ENCODE peak calls at places on chromosomes 7 and 10, in eight cellular contexts. One of them, this sample, is unnamed.

GRCh38 chr7:100884741-100885439 is 4.6 kb downstream of the UFSP1 start:
- DNase-seq in GM12865: no peak
- DNase-seq in brain microvascular endothelial cell: no peak
- DNase-seq in A549: no peak
- DNase-seq in psoas muscle: no peak
- DNase-seq in dorsolateral prefrontal cortex: no peak
- DNase-seq in body of pancreas: no peak
- DNase-seq in CD8-positive, alpha-beta T cell: no peak
- DNase-seq in this sample: no peak

GRCh38 chr10:5776881-5777197 is 36.4 kb downstream of the GDI2 start:
- DNase-seq in GM12865: no peak
- DNase-seq in brain microvascular endothelial cell: no peak
- DNase-seq in A549: no peak
- DNase-seq in psoas muscle: no peak
- DNase-seq in dorsolateral prefrontal cortex: no peak
- DNase-seq in body of pancreas: no peak
- DNase-seq in CD8-positive, alpha-beta T cell: no peak
- DNase-seq in this sample: no peak

GRCh38 chr10:58608356-58608755 is 95.7 kb downstream of the BICC1 start:
- DNase-seq in GM12865: no peak
- DNase-seq in brain microvascular endothelial cell: no peak
- DNase-seq in A549: no peak
- DNase-seq in psoas muscle: no peak
- DNase-seq in dorsolateral prefrontal cortex: no peak
- DNase-seq in body of pancreas: no peak
- DNase-seq in CD8-positive, alpha-beta T cell: no peak
- DNase-seq in this sample: no peak

GRCh38 chr7:114158854-114159253 is 240.0 kb upstream of the PPP1R3A start:
- DNase-seq in GM12865: no peak
- DNase-seq in brain microvascular endothelial cell: no peak
- DNase-seq in A549: no peak
- DNase-seq in psoas muscle: no peak
- DNase-seq in dorsolateral prefrontal cortex: no peak
- DNase-seq in body of pancreas: no peak
- DNase-seq in CD8-positive, alpha-beta T cell: no peak
- DNase-seq in this sample: no peak

GRCh38 chr10:178208-178607 is 43.0 kb downstream of the ZMYND11 start:
- DNase-seq in GM12865: peak; percentile 20
- DNase-seq in brain microvascular endothelial cell: no peak
- DNase-seq in A549: peak; percentile 33
- DNase-seq in psoas muscle: no peak
- DNase-seq in dorsolateral prefrontal cortex: no peak
- DNase-seq in body of pancreas: no peak
- DNase-seq in CD8-positive, alpha-beta T cell: no peak
- DNase-seq in this sample: no peak

GRCh38 chr7:115906690-115907089 is 123.9 kb downstream of the TFEC start:
- DNase-seq in GM12865: no peak
- DNase-seq in brain microvascular endothelial cell: no peak
- DNase-seq in A549: no peak
- DNase-seq in psoas muscle: no peak
- DNase-seq in dorsolateral prefrontal cortex: no peak
- DNase-seq in body of pancreas: no peak
- DNase-seq in CD8-positive, alpha-beta T cell: no peak
- DNase-seq in this sample: no peak

GRCh38 chr10:26437637-26438461 is at the start of gene APBB1IP:
- DNase-seq in GM12865: peak; percentile 88
- DNase-seq in brain microvascular endothelial cell: no peak
- DNase-seq in A549: no peak
- DNase-seq in psoas muscle: peak; percentile 86
- DNase-seq in dorsolateral prefrontal cortex: peak; percentile 48
- DNase-seq in body of pancreas: peak; percentile 80
- DNase-seq in CD8-positive, alpha-beta T cell: peak; percentile 43
- DNase-seq in this sample: no peak

GRCh38 chr10:65751218-65751617 is 1174.6 kb upstream of the LRRTM3 start:
- DNase-seq in GM12865: no peak
- DNase-seq in brain microvascular endothelial cell: no peak
- DNase-seq in A549: no peak
- DNase-seq in psoas muscle: no peak
- DNase-seq in dorsolateral prefrontal cortex: no peak
- DNase-seq in body of pancreas: no peak
- DNase-seq in CD8-positive, alpha-beta T cell: no peak
- DNase-seq in this sample: no peak

GRCh38 chr10:8075282-8076260 is 21.1 kb downstream of the GATA3 start:
- DNase-seq in GM12865: no peak
- DNase-seq in brain microvascular endothelial cell: no peak
- DNase-seq in A549: no peak
- DNase-seq in psoas muscle: no peak
- DNase-seq in dorsolateral prefrontal cortex: no peak
- DNase-seq in body of pancreas: no peak
- DNase-seq in CD8-positive, alpha-beta T cell: no peak
- DNase-seq in this sample: no peak

GRCh38 chr7:83696101-83696500 is 47.2 kb upstream of the SEMA3E start:
- DNase-seq in GM12865: no peak
- DNase-seq in brain microvascular endothelial cell: no peak
- DNase-seq in A549: no peak
- DNase-seq in psoas muscle: no peak
- DNase-seq in dorsolateral prefrontal cortex: no peak
- DNase-seq in body of pancreas: no peak
- DNase-seq in CD8-positive, alpha-beta T cell: no peak
- DNase-seq in this sample: no peak

GRCh38 chr10:132547421-132547861 is 9.9 kb downstream of the INPP5A start:
- DNase-seq in GM12865: no peak
- DNase-seq in brain microvascular endothelial cell: no peak
- DNase-seq in A549: no peak
- DNase-seq in psoas muscle: peak; percentile 12
- DNase-seq in dorsolateral prefrontal cortex: peak; percentile 38
- DNase-seq in body of pancreas: no peak
- DNase-seq in CD8-positive, alpha-beta T cell: no peak
- DNase-seq in this sample: no peak

GRCh38 chr7:45394117-45394708 is 180.0 kb upstream of the ADCY1 start:
- DNase-seq in GM12865: no peak
- DNase-seq in brain microvascular endothelial cell: no peak
- DNase-seq in A549: peak; percentile 80
- DNase-seq in psoas muscle: no peak
- DNase-seq in dorsolateral prefrontal cortex: no peak
- DNase-seq in body of pancreas: no peak
- DNase-seq in CD8-positive, alpha-beta T cell: no peak
- DNase-seq in this sample: no peak

GRCh38 chr7:115559877-115560276 is 470.7 kb downstream of the TFEC start:
- DNase-seq in GM12865: no peak
- DNase-seq in brain microvascular endothelial cell: no peak
- DNase-seq in A549: no peak
- DNase-seq in psoas muscle: no peak
- DNase-seq in dorsolateral prefrontal cortex: no peak
- DNase-seq in body of pancreas: no peak
- DNase-seq in CD8-positive, alpha-beta T cell: no peak
- DNase-seq in this sample: no peak

GRCh38 chr7:51078653-51079052 is 238.0 kb downstream of the COBL start:
- DNase-seq in GM12865: no peak
- DNase-seq in brain microvascular endothelial cell: no peak
- DNase-seq in A549: no peak
- DNase-seq in psoas muscle: no peak
- DNase-seq in dorsolateral prefrontal cortex: no peak
- DNase-seq in body of pancreas: no peak
- DNase-seq in CD8-positive, alpha-beta T cell: no peak
- DNase-seq in this sample: no peak

GRCh38 chr7:51077951-51078350 is 238.7 kb downstream of the COBL start:
- DNase-seq in GM12865: no peak
- DNase-seq in brain microvascular endothelial cell: no peak
- DNase-seq in A549: no peak
- DNase-seq in psoas muscle: no peak
- DNase-seq in dorsolateral prefrontal cortex: no peak
- DNase-seq in body of pancreas: no peak
- DNase-seq in CD8-positive, alpha-beta T cell: no peak
- DNase-seq in this sample: no peak

GRCh38 chr7:51081270-51081890 is 235.2 kb downstream of the COBL start:
- DNase-seq in GM12865: no peak
- DNase-seq in brain microvascular endothelial cell: no peak
- DNase-seq in A549: no peak
- DNase-seq in psoas muscle: no peak
- DNase-seq in dorsolateral prefrontal cortex: no peak
- DNase-seq in body of pancreas: no peak
- DNase-seq in CD8-positive, alpha-beta T cell: no peak
- DNase-seq in this sample: no peak

GRCh38 chr7:51080622-51081269 is 235.9 kb downstream of the COBL start:
- DNase-seq in GM12865: no peak
- DNase-seq in brain microvascular endothelial cell: no peak
- DNase-seq in A549: no peak
- DNase-seq in psoas muscle: no peak
- DNase-seq in dorsolateral prefrontal cortex: no peak
- DNase-seq in body of pancreas: no peak
- DNase-seq in CD8-positive, alpha-beta T cell: no peak
- DNase-seq in this sample: no peak

DNA sequence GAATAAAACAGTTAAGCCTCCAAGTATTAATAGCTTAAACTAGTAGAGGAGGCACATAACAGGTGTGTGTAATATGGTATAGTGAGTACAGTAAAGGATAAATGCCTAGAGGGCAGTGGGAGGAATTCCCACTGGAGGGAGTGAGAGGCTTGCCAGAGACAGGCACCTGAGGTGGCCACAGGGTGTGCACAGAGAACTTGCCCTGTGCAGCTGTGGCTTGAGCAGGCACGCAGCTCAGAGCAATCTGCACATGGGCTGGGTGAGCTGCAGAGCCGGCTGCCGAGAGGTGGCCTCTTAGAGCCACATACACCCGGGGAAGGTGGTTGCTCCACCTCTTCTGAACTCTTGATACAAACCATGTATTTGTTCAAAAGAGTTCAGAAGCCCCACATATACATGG is 237.1 kb downstream of the COBL start:
- DNase-seq in GM12865: no peak
- DNase-seq in brain microvascular endothelial cell: no peak
- DNase-seq in A549: no peak
- DNase-seq in psoas muscle: no peak
- DNase-seq in dorsolateral prefrontal cortex: no peak
- DNase-seq in body of pancreas: peak; percentile 49
- DNase-seq in CD8-positive, alpha-beta T cell: no peak
- DNase-seq in this sample: no peak
- TF ChIP-seq CTCF in GM12865: no peak
- TF ChIP-seq CTCF in brain microvascular endothelial cell: no peak
- TF ChIP-seq CTCF in A549: no peak
- TF ChIP-seq CTCF in psoas muscle: no peak
- TF ChIP-seq CTCF in dorsolateral prefrontal cortex: no peak
- TF ChIP-seq CTCF in body of pancreas: peak; percentile 24
- TF ChIP-seq CTCF in CD8-positive, alpha-beta T cell: no peak
- TF ChIP-seq CTCF in this sample: no peak

GRCh38 chr7:73530800-73531199 is 8.7 kb upstream of the BAZ1B start:
- DNase-seq in GM12865: no peak
- DNase-seq in brain microvascular endothelial cell: no peak
- DNase-seq in A549: no peak
- DNase-seq in psoas muscle: no peak
- DNase-seq in dorsolateral prefrontal cortex: no peak
- DNase-seq in body of pancreas: no peak
- DNase-seq in CD8-positive, alpha-beta T cell: no peak
- DNase-seq in this sample: no peak

GRCh38 chr7:73528204-73528603 is 6.1 kb upstream of the BAZ1B start:
- DNase-seq in GM12865: no peak
- DNase-seq in brain microvascular endothelial cell: no peak
- DNase-seq in A549: no peak
- DNase-seq in psoas muscle: no peak
- DNase-seq in dorsolateral prefrontal cortex: no peak
- DNase-seq in body of pancreas: no peak
- DNase-seq in CD8-positive, alpha-beta T cell: no peak
- DNase-seq in this sample: no peak

GRCh38 chr7:73522081-73522818 is at the start of gene BAZ1B:
- DNase-seq in GM12865: peak; percentile 100
- DNase-seq in brain microvascular endothelial cell: peak; percentile 95
- DNase-seq in A549: peak; percentile 99
- DNase-seq in psoas muscle: peak; percentile 99
- DNase-seq in dorsolateral prefrontal cortex: peak; percentile 98
- DNase-seq in body of pancreas: peak; percentile 98
- DNase-seq in CD8-positive, alpha-beta T cell: peak; percentile 92
- DNase-seq in this sample: peak; percentile 73

GRCh38 chr7:73532224-73532623 is 10.1 kb upstream of the BAZ1B start:
- DNase-seq in GM12865: no peak
- DNase-seq in brain microvascular endothelial cell: no peak
- DNase-seq in A549: no peak
- DNase-seq in psoas muscle: no peak
- DNase-seq in dorsolateral prefrontal cortex: no peak
- DNase-seq in body of pancreas: no peak
- DNase-seq in CD8-positive, alpha-beta T cell: no peak
- DNase-seq in this sample: no peak

GRCh38 chr7:73526892-73527821 is 5.1 kb upstream of the BAZ1B start:
- DNase-seq in GM12865: peak; percentile 60
- DNase-seq in brain microvascular endothelial cell: no peak
- DNase-seq in A549: no peak
- DNase-seq in psoas muscle: no peak
- DNase-seq in dorsolateral prefrontal cortex: no peak
- DNase-seq in body of pancreas: no peak
- DNase-seq in CD8-positive, alpha-beta T cell: no peak
- DNase-seq in this sample: no peak
- H3K4me3 ChIP-seq in GM12865: no peak overlapping the region
- H3K4me3 ChIP-seq in brain microvascular endothelial cell: no peak overlapping the region
- H3K4me3 ChIP-seq in A549: no peak overlapping the region
- H3K4me3 ChIP-seq in psoas muscle: no peak overlapping the region
- H3K4me3 ChIP-seq in dorsolateral prefrontal cortex: no peak overlapping the region
- H3K4me3 ChIP-seq in body of pancreas: no peak overlapping the region
- H3K4me3 ChIP-seq in CD8-positive, alpha-beta T cell: no peak overlapping the region
- H3K4me3 ChIP-seq in this sample: no peak overlapping the region

DNA sequence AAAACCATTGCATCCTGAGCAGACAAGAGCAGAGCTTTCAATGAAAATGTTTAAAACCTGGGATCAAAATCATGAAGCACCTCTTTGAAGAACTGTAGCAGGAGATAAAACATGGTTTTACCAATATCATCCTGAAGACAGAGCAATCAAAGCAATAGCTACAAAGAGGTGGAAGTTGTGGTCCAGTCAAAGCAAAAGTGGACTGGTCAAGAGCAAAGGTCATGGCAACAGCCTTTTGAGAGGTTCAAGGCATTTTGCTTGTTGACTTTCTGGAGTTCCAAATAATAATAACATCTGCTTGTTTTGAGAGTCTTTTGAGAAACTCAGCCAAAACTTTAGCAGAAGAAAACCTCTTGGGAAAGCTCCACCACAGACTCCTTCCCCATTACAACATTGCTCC is 893.9 kb upstream of the POT1 start:
- DNase-seq in GM12865: no peak
- DNase-seq in brain microvascular endothelial cell: no peak
- DNase-seq in A549: no peak
- DNase-seq in psoas muscle: no peak
- DNase-seq in dorsolateral prefrontal cortex: no peak
- DNase-seq in body of pancreas: no peak
- DNase-seq in CD8-positive, alpha-beta T cell: no peak
- DNase-seq in this sample: no peak
- TF ChIP-seq CTCF in GM12865: no peak
- TF ChIP-seq CTCF in brain microvascular endothelial cell: no peak
- TF ChIP-seq CTCF in A549: no peak
- TF ChIP-seq CTCF in psoas muscle: no peak
- TF ChIP-seq CTCF in dorsolateral prefrontal cortex: no peak
- TF ChIP-seq CTCF in body of pancreas: no peak
- TF ChIP-seq CTCF in CD8-positive, alpha-beta T cell: no peak
- TF ChIP-seq CTCF in this sample: no peak

GRCh38 chr7:99141756-99142726 is 1.9 kb downstream of the SMURF1 start:
- DNase-seq in GM12865: peak; percentile 24
- DNase-seq in brain microvascular endothelial cell: peak; percentile 65
- DNase-seq in A549: peak; percentile 80
- DNase-seq in psoas muscle: peak; percentile 59
- DNase-seq in dorsolateral prefrontal cortex: no peak
- DNase-seq in body of pancreas: peak; percentile 53
- DNase-seq in CD8-positive, alpha-beta T cell: peak; percentile 54
- DNase-seq in this sample: no peak
- H3K4me3 ChIP-seq in GM12865: peak overlapping the region; percentile 19
- H3K4me3 ChIP-seq in brain microvascular endothelial cell: peak overlapping the region; percentile 63
- H3K4me3 ChIP-seq in A549: peak overlapping the region; percentile 96
- H3K4me3 ChIP-seq in psoas muscle: peak overlapping the region; percentile 99
- H3K4me3 ChIP-seq in dorsolateral prefrontal cortex: peak overlapping the region; percentile 88
- H3K4me3 ChIP-seq in body of pancreas: peak overlapping the region; percentile 11
- H3K4me3 ChIP-seq in CD8-positive, alpha-beta T cell: peak overlapping the region; percentile 47
- H3K4me3 ChIP-seq in this sample: peak overlapping the region; percentile 70

GRCh38 chr10:98013122-98013521 is 17.3 kb downstream of the CRTAC1 start:
- DNase-seq in GM12865: no peak
- DNase-seq in brain microvascular endothelial cell: no peak
- DNase-seq in A549: no peak
- DNase-seq in psoas muscle: no peak
- DNase-seq in dorsolateral prefrontal cortex: no peak
- DNase-seq in body of pancreas: no peak
- DNase-seq in CD8-positive, alpha-beta T cell: no peak
- DNase-seq in this sample: no peak
- TF ChIP-seq CTCF in GM12865: peak; percentile 6
- TF ChIP-seq CTCF in brain microvascular endothelial cell: no peak
- TF ChIP-seq CTCF in A549: no peak
- TF ChIP-seq CTCF in psoas muscle: no peak
- TF ChIP-seq CTCF in dorsolateral prefrontal cortex: no peak
- TF ChIP-seq CTCF in body of pancreas: no peak
- TF ChIP-seq CTCF in CD8-positive, alpha-beta T cell: no peak
- TF ChIP-seq CTCF in this sample: no peak